ENCODE peak calls at places on chromosome 3, in seven cellular contexts. N is DND-41, A is sigmoid colon, S is WERI-Rb-1, W is tibial nerve, E is uterus, V is cardiac muscle cell. D is an unnamed sample.

GRCh38 chr3:169822540-169822939 is 9.8 kb upstream of the LRRC34 start:
- DNase-seq in S (no peak), N (no peak), E (no peak), A (no peak), W (no peak), V (no peak), D (no peak)

GRCh38 chr3:32097768-32098167 is 8.7 kb upstream of the GPD1L start:
- DNase-seq in E (no peak), V (no peak), W (no peak), S (no peak), N (no peak), A (no peak), D (no peak)

GRCh38 chr3:111803123-111803593 is 55.9 kb upstream of the PHLDB2 start:
- DNase-seq in A (peak; percentile 90), S (no peak), V (peak; percentile 5), W (peak; percentile 69), N (no peak), E (peak; percentile 77), D (peak; percentile 90)

GRCh38 chr3:140113983-140114923 is 179.3 kb downstream of the CLSTN2 start:
- DNase-seq in E (no peak), S (no peak), N (no peak), A (no peak), W (no peak), V (no peak), D (no peak)

GRCh38 chr3:155807823-155808222 is 1.7 kb upstream of the C3orf33 start:
- DNase-seq in S (no peak), N (no peak), W (no peak), V (no peak), A (no peak), E (no peak), D (no peak)

GRCh38 chr3:29186982-29187718 is 93.7 kb upstream of the RBMS3 start:
- DNase-seq in E (no peak), W (no peak), A (no peak), V (no peak), S (no peak), N (no peak), D (peak; percentile 64)

GRCh38 chr3:42654331-42655201 is 1.1 kb downstream of the ZBTB47 start:
- DNase-seq in A (peak; percentile 88), W (no peak), N (no peak), V (peak; percentile 82), E (peak; percentile 63), S (peak; percentile 52), D (no peak)

GRCh38 chr3:184361932-184362667 is 590 bp downstream of the POLR2H start:
- DNase-seq in S (no peak), V (peak; percentile 69), N (peak; percentile 60), A (peak; percentile 89), E (no peak), W (no peak), D (no peak)

GRCh38 chr3:119769394-119770149 is 12.3 kb upstream of the NR1I2 start:
- DNase-seq in S (no peak), W (no peak), E (no peak), A (no peak), V (no peak), N (no peak), D (no peak)

GRCh38 chr3:43512749-43513404 is 108.9 kb downstream of the ANO10 start:
- DNase-seq in A (no peak), W (no peak), N (no peak), S (no peak), V (no peak), E (no peak), D (no peak)

GRCh38 chr3:194871143-194871863 is 185.6 kb downstream of the FAM43A start:
- DNase-seq in E (peak; percentile 57), S (peak; percentile 93), V (peak; percentile 23), N (no peak), W (peak; percentile 17), A (no peak), D (peak; percentile 69)

GRCh38 chr3:45711936-45712335 is 22.7 kb downstream of the SACM1L start:
- DNase-seq in V (no peak), W (no peak), E (no peak), S (no peak), N (no peak), A (no peak), D (no peak)

GRCh38 chr3:187230011-187230410 is 32.7 kb downstream of the RTP1 start:
- DNase-seq in V (no peak), N (no peak), W (no peak), A (no peak), S (no peak), E (no peak), D (no peak)

GRCh38 chr3:65561617-65562016 is 477.1 kb downstream of the MAGI1 start:
- DNase-seq in E (no peak), V (no peak), W (no peak), A (no peak), S (no peak), N (no peak), D (no peak)

GRCh38 chr3:48748754-48749153 is 31.7 kb upstream of the IP6K2 start:
- DNase-seq in A (no peak), V (no peak), W (no peak), S (no peak), E (no peak), N (no peak), D (no peak)

GRCh38 chr3:37628711-37629301 is 232.9 kb upstream of the CTDSPL start:
- DNase-seq in N (no peak), V (no peak), E (peak; percentile 31), W (no peak), S (no peak), A (peak; percentile 76), D (no peak)

GRCh38 chr3:72259755-72260589 is 475.0 kb upstream of the PROK2 start:
- DNase-seq in S (no peak), W (no peak), N (no peak), A (no peak), V (no peak), E (no peak), D (no peak)

GRCh38 chr3:127221062-127222035 is 28.4 kb downstream of the PRR23E start:
- DNase-seq in W (no peak), N (no peak), A (no peak), V (peak; percentile 20), S (no peak), E (no peak), D (no peak)

GRCh38 chr3:174355505-174355904 is 503.6 kb upstream of the NAALADL2 start:
- DNase-seq in V (no peak), E (no peak), S (no peak), A (no peak), N (no peak), W (no peak), D (no peak)

GRCh38 chr3:194323785-194324735 is 27.1 kb downstream of the CPN2 start:
- DNase-seq in A (peak; percentile 90), S (peak; percentile 71), E (peak; percentile 72), N (no peak), W (no peak), V (peak; percentile 96), D (no peak)

GRCh38 chr3:187120324-187120723 is 19.0 kb downstream of the RPL39L start:
- DNase-seq in V (no peak), N (no peak), W (no peak), A (no peak), E (no peak), S (no peak), D (no peak)

GRCh38 chr3:86990734-86991481 is at the start of gene VGLL3:
- DNase-seq in W (peak; percentile 70), A (peak; percentile 93), E (peak; percentile 81), N (no peak), V (peak; percentile 72), S (peak; percentile 25), D (peak; percentile 64)
- TF ChIP-seq CTCF in W (no peak), A (peak; percentile 23), E (no peak), N (no peak), V (peak; percentile 31), S (no peak), D (peak; percentile 40)

GRCh38 chr3:50385741-50386140 is 26.4 kb upstream of the TMEM115 start:
- DNase-seq in W (no peak), A (no peak), V (no peak), E (no peak), N (no peak), S (no peak), D (no peak)

GRCh38 chr3:50383750-50384149 is 24.4 kb upstream of the TMEM115 start:
- DNase-seq in E (no peak), V (no peak), A (no peak), S (no peak), W (no peak), N (no peak), D (no peak)

GRCh38 chr3:50380375-50381085 is 21.2 kb upstream of the TMEM115 start:
- DNase-seq in S (no peak), V (no peak), E (no peak), W (no peak), A (no peak), N (no peak), D (no peak)

GRCh38 chr3:50381315-50381714 is 22.0 kb upstream of the TMEM115 start:
- DNase-seq in S (peak; percentile 48), E (no peak), W (no peak), V (no peak), N (no peak), A (no peak), D (no peak)

GRCh38 chr3:50382271-50382670 is 22.9 kb upstream of the TMEM115 start:
- DNase-seq in V (no peak), S (no peak), N (no peak), E (no peak), W (no peak), A (no peak), D (no peak)
- H3K27ac ChIP-seq in V (no peak overlapping the region), S (peak overlapping the region; percentile 40), N (no peak overlapping the region), E (no peak overlapping the region), W (no peak overlapping the region), A (no peak overlapping the region), D (no peak overlapping the region)

GRCh38 chr3:143535994-143536784 is 312.1 kb downstream of the SLC9A9 start:
- DNase-seq in S (no peak), W (no peak), E (no peak), N (no peak), A (no peak), V (no peak), D (no peak)
- H3K4me3 ChIP-seq in S (no peak overlapping the region), W (no peak overlapping the region), E (no peak overlapping the region), N (no peak overlapping the region), A (no peak overlapping the region), V (no peak overlapping the region), D (no peak overlapping the region)

GRCh38 chr3:138915503-138916498 is 31.1 kb downstream of the FOXL2 start:
- DNase-seq in W (peak; percentile 81), A (peak; percentile 96), V (peak; percentile 95), N (peak; percentile 90), S (peak; percentile 89), E (peak; percentile 94), D (peak; percentile 75)

GRCh38 chr3:138916824-138917223 is 30.1 kb downstream of the FOXL2 start:
- DNase-seq in N (no peak), A (no peak), S (no peak), E (peak; percentile 42), W (no peak), V (no peak), D (no peak)

GRCh38 chr3:138921316-138922292 is 25.3 kb downstream of the FOXL2 start:
- DNase-seq in W (no peak), S (peak; percentile 24), E (no peak), N (no peak), V (no peak), A (no peak), D (peak; percentile 52)

GRCh38 chr3:138923531-138923994 is 23.4 kb downstream of the FOXL2 start:
- DNase-seq in V (peak; percentile 85), N (peak; percentile 82), A (peak; percentile 83), W (peak; percentile 68), E (peak; percentile 77), S (peak; percentile 85), D (peak; percentile 67)

DNA sequence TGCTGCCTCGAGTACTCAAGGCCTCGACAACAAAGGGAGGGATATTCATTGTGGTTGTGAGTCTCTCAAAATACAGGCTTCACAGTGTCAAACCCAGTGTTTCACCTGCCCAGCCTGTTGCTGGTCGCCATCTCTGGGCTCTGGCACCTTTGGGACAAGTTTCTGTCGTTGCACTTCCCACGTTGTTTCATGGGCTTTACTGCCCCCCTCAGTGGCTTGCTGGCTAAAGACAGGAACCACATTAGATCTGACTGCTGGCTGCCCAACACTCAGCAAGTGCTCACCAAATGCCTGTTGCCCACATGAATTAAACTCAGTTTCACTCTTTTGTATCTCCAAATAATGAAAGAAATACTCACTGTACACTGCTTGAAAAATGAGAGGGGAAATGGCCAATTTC is 27.6 kb downstream of the FOXL2 start:
- DNase-seq in V (no peak), A (no peak), S (no peak), W (no peak), N (no peak), E (no peak), D (no peak)
- TF ChIP-seq CTCF in V (no peak), A (no peak), S (peak; percentile 2), W (no peak), N (no peak), E (no peak), D (no peak)